ENCODE peak calls at places on chromosomes 3 and 15, in six cellular contexts. T is adrenal gland, D is fibroblast of pulmonary artery, W is fibroblast of mammary gland, B is tibial nerve, S is GM12865. X is an unnamed sample.

GRCh38 chr3:102796856-102797255 is 362.0 kb downstream of the ZPLD1 start:
- DNase-seq in W (no peak), T (no peak), S (no peak), D (no peak), B (no peak), X (no peak)

GRCh38 chr3:143171141-143171651 is 51.6 kb downstream of the CHST2 start:
- DNase-seq in D (peak), T (no peak), B (no peak), S (peak), W (peak), X (no peak)

GRCh38 chr15:71638876-71639275 is 171.5 kb upstream of the NR2E3 start:
- DNase-seq in D (no peak), T (no peak), B (no peak), S (no peak), W (no peak), X (no peak)

GRCh38 chr3:146892041-146892440 is 286.9 kb upstream of the PLSCR5 start:
- DNase-seq in D (no peak), B (no peak), W (no peak), T (no peak), S (no peak), X (no peak)

GRCh38 chr3:36804295-36805055 is 40.1 kb upstream of the DCLK3 start:
- DNase-seq in D (no peak), B (no peak), T (no peak), S (no peak), W (no peak), X (no peak)

GRCh38 chr3:147120029-147120428 is 286.3 kb downstream of the ZIC4 start:
- DNase-seq in T (no peak), W (peak), D (peak), S (no peak), B (no peak), X (no peak)

GRCh38 chr15:52529289-52529929 is 729 bp upstream of the MYO5A start:
- DNase-seq in T (peak), S (peak), W (no peak), D (no peak), B (no peak), X (no peak)

GRCh38 chr15:60945196-60945595 is 283.9 kb downstream of the RORA start:
- DNase-seq in S (no peak), T (peak), B (no peak), W (no peak), D (peak), X (no peak)

GRCh38 chr15:65791335-65792129 is 561 bp downstream of the DENND4A start:
- DNase-seq in W (peak), S (peak), T (peak), D (peak), B (peak), X (peak)

GRCh38 chr3:140377644-140378043 is 300.2 kb upstream of the TRIM42 start:
- DNase-seq in T (no peak), B (no peak), S (no peak), D (no peak), W (peak), X (no peak)

GRCh38 chr15:52120488-52120887 is 7.9 kb upstream of the BCL2L10 start:
- DNase-seq in S (no peak), W (no peak), D (no peak), B (no peak), T (no peak), X (no peak)

GRCh38 chr3:50493086-50493485 is 10.3 kb downstream of the CACNA2D2 start:
- DNase-seq in S (no peak), D (no peak), B (no peak), T (no peak), W (no peak), X (no peak)

GRCh38 chr3:196406806-196407470 is 25.3 kb downstream of the UBXN7 start:
- DNase-seq in W (peak), S (no peak), T (no peak), D (peak), B (peak), X (no peak)

GRCh38 chr3:105836533-105836932 is 32.3 kb downstream of the CBLB start:
- DNase-seq in S (peak), D (peak), W (peak), T (no peak), B (no peak), X (no peak)

GRCh38 chr15:92399271-92399670 is 5.6 kb downstream of the ST8SIA2 start:
- DNase-seq in D (no peak), S (no peak), T (no peak), B (no peak), W (no peak), X (no peak)

DNA sequence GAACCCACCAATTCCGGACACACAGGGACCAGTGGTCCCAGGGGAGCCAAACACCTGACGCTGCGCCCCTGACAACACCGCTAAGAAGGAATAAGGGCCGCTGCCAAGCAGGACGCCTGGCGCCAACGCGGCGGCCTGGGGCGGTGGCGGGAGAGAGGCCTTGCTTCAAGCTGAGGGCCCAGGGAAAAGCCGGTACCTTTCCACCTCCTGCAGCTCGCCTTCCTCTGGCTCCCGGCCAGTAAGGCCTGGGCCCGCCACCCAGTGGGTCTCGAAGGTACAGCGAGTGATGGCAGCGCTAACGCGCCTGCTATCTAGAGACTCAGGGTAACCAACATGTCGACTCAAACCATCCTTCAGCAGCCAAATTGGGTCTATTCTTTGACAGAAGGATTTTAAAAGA is 1074.1 kb downstream of the SI start:
- DNase-seq in T (no peak), S (no peak), B (no peak), W (no peak), D (no peak), X (no peak)
- TF ChIP-seq CTCF in T (no peak), S (no peak), B (no peak), W (no peak), D (no peak), X (no peak)

DNA sequence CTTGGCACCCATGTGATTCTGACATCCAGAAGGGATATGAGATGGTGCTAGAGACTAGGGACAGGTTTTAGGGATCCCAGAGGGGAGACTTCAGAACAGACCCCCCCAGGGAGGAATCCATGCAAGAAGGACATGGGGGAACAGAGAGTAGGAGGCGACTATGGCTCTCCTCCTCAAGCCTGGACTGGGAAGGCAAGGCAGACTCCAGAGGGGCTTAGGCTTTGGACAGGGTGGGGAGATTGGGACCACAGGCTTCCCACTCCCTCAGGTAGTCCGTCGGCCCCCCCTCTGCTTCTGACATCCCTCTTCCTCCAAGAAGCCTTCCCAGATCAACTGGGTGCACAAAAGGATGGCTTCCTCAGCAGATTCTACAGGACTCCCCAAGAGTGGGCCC is 3.0 kb upstream of the VIPR1 start:
- DNase-seq in T (no peak), S (no peak), W (no peak), B (no peak), D (no peak), X (no peak)
- TF ChIP-seq CTCF in T (no peak), S (no peak), W (no peak), B (no peak), D (no peak), X (no peak)

GRCh38 chr3:134300520-134300919 is 49.9 kb upstream of the RYK start:
- DNase-seq in D (no peak), T (no peak), B (no peak), W (no peak), S (no peak), X (no peak)
- TF ChIP-seq CTCF in D (peak), T (no peak), B (no peak), W (peak), S (no peak), X (no peak)

DNA sequence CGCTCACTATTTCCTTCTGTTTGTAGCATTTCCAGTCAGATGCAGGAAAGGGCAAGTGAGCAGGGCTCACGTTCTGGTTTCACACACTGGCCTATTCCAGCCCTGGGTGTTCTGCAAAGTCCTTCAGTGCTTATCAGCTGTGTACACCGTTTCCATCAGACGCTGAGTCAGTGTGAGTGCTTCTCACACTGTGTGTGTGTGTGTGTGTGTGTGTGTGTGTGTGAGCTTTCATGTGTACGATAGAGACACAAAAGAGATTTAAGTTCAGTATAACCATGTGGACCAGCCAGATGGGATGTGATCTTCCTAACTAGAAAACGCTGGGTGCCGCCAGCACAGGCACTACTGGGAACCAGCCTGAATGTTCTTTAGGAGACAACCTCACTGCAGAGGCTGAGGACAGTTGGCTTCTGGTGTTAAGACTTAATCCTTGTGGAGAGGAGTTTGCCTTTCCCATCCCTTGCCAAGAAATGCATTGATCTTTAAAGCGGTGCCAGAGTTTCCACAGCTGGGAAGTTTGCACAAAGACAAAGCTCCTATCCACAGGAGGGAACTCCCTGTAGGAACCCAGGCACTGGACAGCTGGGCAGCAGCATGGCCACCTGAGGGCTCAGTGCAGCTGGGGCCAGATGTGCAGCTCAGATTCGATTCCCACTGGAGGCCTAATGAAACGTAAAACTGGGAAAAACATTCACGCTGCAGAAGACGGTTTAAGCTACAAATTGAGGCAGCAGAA is 3.9 kb upstream of the CHSY1 start:
- DNase-seq in D (peak), T (peak), S (no peak), W (peak), B (no peak), X (no peak)
- TF ChIP-seq CTCF in D (no peak), T (no peak), S (no peak), W (no peak), B (no peak), X (no peak)

GRCh38 chr15:84868037-84868880 is 16.2 kb upstream of the SLC28A1 start:
- DNase-seq in S (no peak), D (no peak), W (no peak), B (no peak), T (no peak), X (no peak)

GRCh38 chr15:84872009-84872900 is 12.2 kb upstream of the SLC28A1 start:
- DNase-seq in B (no peak), S (no peak), T (peak), W (peak), D (no peak), X (no peak)

GRCh38 chr15:84873997-84874396 is 10.5 kb upstream of the SLC28A1 start:
- DNase-seq in B (no peak), T (no peak), S (no peak), D (no peak), W (no peak), X (no peak)

GRCh38 chr15:84869510-84869909 is 15.0 kb upstream of the SLC28A1 start:
- DNase-seq in T (no peak), S (no peak), B (no peak), D (no peak), W (no peak), X (no peak)

DNA sequence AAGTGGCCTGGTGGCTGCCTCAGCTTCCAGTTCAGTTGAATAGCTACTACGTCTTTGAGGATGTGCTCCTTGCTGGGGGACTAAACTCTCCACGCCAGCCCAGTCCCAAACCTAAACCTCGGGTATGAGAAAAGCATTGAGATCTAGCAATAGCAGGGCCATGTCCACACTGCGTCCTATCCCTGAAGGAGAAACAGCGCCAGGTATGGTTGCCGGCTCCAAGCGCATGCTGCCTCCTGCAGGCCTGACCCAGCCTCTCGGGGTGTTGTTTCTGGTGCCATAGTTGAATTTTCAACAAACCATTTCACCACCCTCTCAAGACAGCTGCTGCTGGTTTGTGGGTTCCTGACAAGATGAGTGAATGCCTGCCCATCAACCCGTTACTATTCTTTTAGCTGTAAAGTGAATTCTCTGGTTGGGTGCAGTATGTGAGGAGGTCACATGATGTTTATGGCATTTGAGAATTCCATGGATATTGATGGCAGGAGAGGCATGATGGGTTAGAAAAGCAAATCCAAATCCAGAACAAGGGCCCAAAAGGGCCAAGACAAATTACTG is 13.0 kb upstream of the SLC28A1 start:
- DNase-seq in S (no peak), W (no peak), T (no peak), B (no peak), D (no peak), X (no peak)
- TF ChIP-seq CTCF in S (peak), W (peak), T (no peak), B (no peak), D (no peak), X (no peak)

DNA sequence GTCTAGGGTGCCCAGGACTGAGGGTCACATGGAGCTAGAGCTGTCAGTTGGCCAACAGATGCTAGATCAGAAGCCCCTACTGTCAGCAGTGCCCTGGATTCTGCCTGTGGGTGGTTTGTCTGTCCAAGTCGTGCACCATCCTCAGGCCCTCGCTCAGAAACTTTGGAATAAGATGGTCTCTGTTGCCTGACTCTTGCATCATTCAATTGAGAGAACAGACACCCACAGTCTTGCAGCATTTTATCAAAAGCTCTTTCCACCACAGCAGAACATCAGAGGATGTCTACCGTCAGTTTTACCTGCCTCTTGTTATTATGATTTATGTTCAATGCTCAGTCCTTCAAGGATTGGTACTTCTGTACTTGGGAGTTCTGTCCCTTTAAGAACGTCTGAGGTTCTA is 4.6 kb downstream of the AQP9 start:
- DNase-seq in T (no peak), B (no peak), D (no peak), S (no peak), W (no peak), X (no peak)
- TF ChIP-seq CTCF in T (no peak), B (no peak), D (no peak), S (no peak), W (no peak), X (no peak)

GRCh38 chr3:149352556-149352955 is 19.1 kb upstream of the TM4SF18 start:
- DNase-seq in B (no peak), S (peak), W (peak), D (peak), T (peak), X (no peak)
- TF ChIP-seq CTCF in B (peak), S (peak), W (peak), D (peak), T (peak), X (no peak)

GRCh38 chr15:80773792-80774352 is 5.3 kb upstream of the CEMIP start:
- DNase-seq in S (no peak), T (no peak), D (no peak), B (no peak), W (no peak), X (no peak)

GRCh38 chr15:80777137-80777536 is 2.0 kb upstream of the CEMIP start:
- DNase-seq in T (peak), B (no peak), W (peak), D (peak), S (no peak), X (no peak)

GRCh38 chr15:80773122-80773551 is 6.0 kb upstream of the CEMIP start:
- DNase-seq in B (no peak), W (peak), D (no peak), S (no peak), T (no peak), X (no peak)

GRCh38 chr15:80776420-80777045 is 2.6 kb upstream of the CEMIP start:
- DNase-seq in W (peak), B (peak), S (peak), D (peak), T (peak), X (peak)

GRCh38 chr15:80775340-80775739 is 3.8 kb upstream of the CEMIP start:
- DNase-seq in T (no peak), B (no peak), W (no peak), D (no peak), S (no peak), X (no peak)
- TF ChIP-seq CTCF in T (no peak), B (no peak), W (no peak), D (no peak), S (no peak), X (no peak)